ENCODE peak calls at places on chromosomes 3 and 15, in seven cellular contexts. B is GM23248, H is neural progenitor cell, K is MM.1S, E is HCT116, Z is GM23338, A is PC-3. Q is an unnamed sample. For H3K4me1, the result is how much of the 10 kb centered on the place peaks cover.

GRCh38 chr3:171268677-171269076 is 191.5 kb downstream of the TNIK start:
- DNase-seq in B (no peak), H (no peak), K (no peak), E (no peak), Z (no peak), A (no peak), Q (no peak)

GRCh38 chr15:65375871-65376552 is 1.8 kb downstream of the IGDCC3 start:
- DNase-seq in B (no peak), H (peak), K (no peak), E (no peak), Z (no peak), A (no peak), Q (no peak)

GRCh38 chr3:132279030-132279429 is 38.2 kb upstream of the ACP3 start:
- DNase-seq in B (peak), H (no peak), K (no peak), E (no peak), Z (no peak), A (no peak), Q (no peak)

GRCh38 chr3:153442799-153443487 is 280.9 kb downstream of the RAP2B start:
- DNase-seq in B (no peak), H (no peak), K (peak), E (no peak), Z (no peak), A (no peak), Q (no peak)

GRCh38 chr3:102078864-102079808 is 229.8 kb downstream of the NFKBIZ start:
- DNase-seq in B (no peak), H (peak), K (peak), E (no peak), Z (peak), A (peak), Q (no peak)

GRCh38 chr3:23567917-23568316 is 237.8 kb upstream of the UBE2E1 start:
- DNase-seq in B (peak), H (no peak), K (peak), E (peak), Z (no peak), A (peak), Q (no peak)

GRCh38 chr3:178895178-178895789 is 176.3 kb downstream of the ZMAT3 start:
- DNase-seq in B (no peak), H (no peak), K (no peak), E (no peak), Z (no peak), A (no peak), Q (no peak)

GRCh38 chr3:16474304-16474703 is 39.2 kb downstream of the RFTN1 start:
- DNase-seq in B (peak), H (no peak), K (no peak), E (no peak), Z (no peak), A (no peak), Q (no peak)

GRCh38 chr15:92616621-92617179 is 38.9 kb downstream of the FAM174B start:
- DNase-seq in B (no peak), H (no peak), K (no peak), E (no peak), Z (no peak), A (peak), Q (peak)

GRCh38 chr15:70863450-70864218 is 9.7 kb upstream of the LARP6 start:
- DNase-seq in B (peak), H (no peak), K (no peak), E (peak), Z (no peak), A (peak), Q (peak)

GRCh38 chr15:39582286-39582976 is 1.6 kb downstream of the THBS1 start:
- DNase-seq in B (peak), H (no peak), K (no peak), E (no peak), Z (no peak), A (peak), Q (no peak)

GRCh38 chr3:72338942-72339749 is 509.1 kb downstream of the SHQ1 start:
- DNase-seq in B (peak), H (no peak), K (no peak), E (peak), Z (no peak), A (peak), Q (peak)

GRCh38 chr15:71974211-71974610 is 143.7 kb downstream of the MYO9A start:
- DNase-seq in B (no peak), H (no peak), K (no peak), E (no peak), Z (no peak), A (no peak), Q (no peak)

GRCh38 chr15:23035964-23036566 is 3.3 kb downstream of the TUBGCP5 start:
- DNase-seq in B (peak), H (peak), K (peak), E (peak), Z (peak), A (peak), Q (peak)

GRCh38 chr15:52787123-52787503 is 3.0 kb downstream of the ONECUT1 start:
- DNase-seq in B (no peak), H (peak), K (no peak), E (no peak), Z (peak), A (no peak), Q (no peak)

GRCh38 chr15:35054380-35054779 is 30.7 kb downstream of the NANOGP8 start:
- DNase-seq in B (peak), H (no peak), K (no peak), E (no peak), Z (no peak), A (no peak), Q (no peak)

GRCh38 chr3:46578973-46579755 is 13.1 kb upstream of the LRRC2 start:
- DNase-seq in B (no peak), H (no peak), K (no peak), E (no peak), Z (no peak), A (no peak), Q (no peak)

GRCh38 chr15:100873029-100873677 is 6.5 kb upstream of the ALDH1A3 start:
- DNase-seq in B (peak), H (peak), K (peak), E (peak), Z (peak), A (peak), Q (peak)

GRCh38 chr3:185089751-185090150 is 63.1 kb downstream of the C3orf70 start:
- DNase-seq in B (no peak), H (no peak), K (no peak), E (no peak), Z (no peak), A (no peak), Q (no peak)

GRCh38 chr3:41094351-41094750 is 105.0 kb upstream of the CTNNB1 start:
- DNase-seq in B (no peak), H (no peak), K (no peak), E (no peak), Z (no peak), A (no peak), Q (no peak)

GRCh38 chr3:183178833-183179549 is 16.5 kb upstream of the LAMP3 start:
- DNase-seq in B (peak), H (peak), K (no peak), E (no peak), Z (peak), A (peak), Q (peak)

GRCh38 chr3:72036899-72037298 is 252.0 kb upstream of the PROK2 start:
- DNase-seq in B (peak), H (no peak), K (no peak), E (no peak), Z (no peak), A (no peak), Q (peak)

GRCh38 chr15:70096215-70096974 is 1.3 kb downstream of the TLE3 start:
- DNase-seq in B (peak), H (no peak), K (peak), E (no peak), Z (no peak), A (peak), Q (peak)

GRCh38 chr15:62326460-62327011 is 161.5 kb upstream of the C2CD4B start:
- DNase-seq in B (no peak), H (no peak), K (no peak), E (no peak), Z (no peak), A (peak), Q (no peak)

GRCh38 chr3:98680723-98681122 is 82.4 kb upstream of the ST3GAL6 start:
- DNase-seq in B (peak), H (no peak), K (no peak), E (peak), Z (no peak), A (peak), Q (no peak)

GRCh38 chr15:77753238-77753873 is 120.6 kb upstream of the LINGO1 start:
- DNase-seq in B (peak), H (peak), K (peak), E (no peak), Z (peak), A (peak), Q (peak)

GRCh38 chr3:62811119-62811518 is 64.1 kb downstream of the CADPS start:
- DNase-seq in B (peak), H (no peak), K (no peak), E (no peak), Z (no peak), A (no peak), Q (no peak)

DNA sequence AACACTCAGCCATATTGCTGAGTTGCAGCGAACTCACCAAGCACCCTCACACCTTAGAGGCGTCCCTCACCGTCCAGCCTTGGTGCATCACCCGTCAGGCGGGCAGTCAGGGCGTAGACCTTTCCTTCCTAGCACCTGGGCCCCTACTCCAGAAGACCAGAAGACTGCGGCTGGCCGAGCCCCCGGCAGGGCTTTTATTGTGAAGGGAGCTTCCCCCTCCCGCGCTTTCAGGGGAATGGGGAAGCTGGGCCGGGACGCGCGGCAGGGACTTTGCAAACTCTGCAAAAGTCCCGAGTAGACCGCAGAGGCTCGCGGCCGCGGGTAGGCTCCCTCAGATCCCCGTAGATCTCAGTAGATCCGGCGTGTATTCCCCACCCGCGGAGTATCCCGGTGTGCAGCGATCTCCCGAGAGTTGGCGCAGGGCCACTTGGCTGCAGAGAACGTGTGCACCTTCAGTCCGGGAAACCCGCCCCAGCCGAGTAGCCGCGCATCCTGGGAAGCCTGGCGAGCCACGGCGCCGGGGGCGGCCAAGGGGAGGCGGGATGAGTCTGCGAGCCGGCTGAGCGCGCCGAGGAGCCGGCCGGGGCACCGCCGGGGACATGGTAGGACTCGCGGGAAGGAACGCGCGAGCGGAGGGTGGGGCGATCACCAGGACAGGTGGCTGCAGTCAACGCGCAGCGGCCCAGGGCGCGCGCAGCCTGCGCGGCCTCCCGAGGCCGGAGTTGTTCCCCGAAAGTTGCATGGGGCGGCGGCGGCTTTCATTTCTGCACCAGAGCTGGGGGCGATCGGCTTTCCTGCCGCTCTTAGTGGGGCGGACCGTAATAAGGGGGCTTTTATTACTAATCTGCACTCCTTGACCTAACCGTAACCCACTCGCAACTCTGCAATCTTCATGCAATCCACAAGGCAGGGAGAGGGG is at the start of gene GASK1A:
- DNase-seq in B (peak), H (peak), K (peak), E (no peak), Z (peak), A (peak), Q (peak)
- TF ChIP-seq EZH2 in B (peak), H (no peak), K (no peak), E (no peak), Z (peak), A (no peak), Q (peak)

GRCh38 chr15:60575995-60576394 is 97.1 kb upstream of the ICE2 start:
- DNase-seq in B (peak), H (peak), K (no peak), E (no peak), Z (no peak), A (peak), Q (peak)

GRCh38 chr15:60572462-60573214 is 93.7 kb upstream of the ICE2 start:
- DNase-seq in B (no peak), H (no peak), K (no peak), E (no peak), Z (no peak), A (no peak), Q (no peak)

GRCh38 chr15:60576515-60576914 is 97.6 kb upstream of the ICE2 start:
- DNase-seq in B (no peak), H (no peak), K (no peak), E (no peak), Z (no peak), A (no peak), Q (no peak)

GRCh38 chr15:60573936-60574335 is 95.0 kb upstream of the ICE2 start:
- DNase-seq in B (no peak), H (no peak), K (no peak), E (no peak), Z (no peak), A (no peak), Q (no peak)

GRCh38 chr15:60574801-60575631 is 96.1 kb upstream of the ICE2 start:
- DNase-seq in B (no peak), H (no peak), K (no peak), E (no peak), Z (no peak), A (no peak), Q (peak)
- H3K4me1 ChIP-seq in B (under half), H (under half), K (under half), E (under half), Z (under half), A (under half), Q (under half)

GRCh38 chr15:30999729-31000128 is 8.3 kb upstream of the MTMR10 start:
- DNase-seq in B (no peak), H (no peak), K (no peak), E (no peak), Z (no peak), A (no peak), Q (no peak)

GRCh38 chr15:31005660-31006059 is 14.2 kb upstream of the MTMR10 start:
- DNase-seq in B (no peak), H (no peak), K (no peak), E (no peak), Z (no peak), A (no peak), Q (no peak)

GRCh38 chr15:31010036-31010435 is 18.6 kb upstream of the MTMR10 start:
- DNase-seq in B (no peak), H (no peak), K (no peak), E (no peak), Z (no peak), A (no peak), Q (no peak)

GRCh38 chr15:31001702-31002101 is 10.3 kb upstream of the MTMR10 start:
- DNase-seq in B (no peak), H (no peak), K (no peak), E (no peak), Z (no peak), A (no peak), Q (no peak)

GRCh38 chr15:31004220-31004733 is 12.8 kb upstream of the MTMR10 start:
- DNase-seq in B (no peak), H (peak), K (peak), E (no peak), Z (peak), A (no peak), Q (no peak)
- TF ChIP-seq EZH2phosphoT487 in B (no peak), H (no peak), K (no peak), E (no peak), Z (no peak), A (no peak), Q (no peak)

DNA sequence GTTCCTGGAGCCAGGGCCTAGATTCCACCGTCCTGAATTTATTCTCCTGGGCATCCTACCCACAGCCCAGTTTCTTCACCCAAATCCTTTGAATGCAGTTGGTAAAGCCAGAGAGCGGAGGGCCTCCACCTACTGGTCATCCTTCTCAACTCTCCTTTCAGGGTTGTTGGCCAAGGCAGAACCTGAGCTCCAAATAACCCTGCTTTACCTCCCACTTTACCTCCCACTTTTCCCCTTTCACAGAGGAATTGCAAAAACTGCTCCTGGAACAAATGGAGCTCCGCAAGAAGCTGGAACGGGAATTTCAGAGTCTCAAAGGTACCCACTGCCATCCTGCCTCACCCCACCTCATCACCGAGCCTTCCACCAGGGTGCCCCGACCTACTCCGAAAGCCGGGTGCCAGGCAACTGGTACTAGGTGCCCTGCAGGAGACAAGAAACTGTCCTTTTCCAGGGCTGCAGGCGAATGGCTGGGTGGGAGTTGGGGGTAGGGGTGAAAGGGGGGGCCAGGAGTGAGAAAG is 6.8 kb downstream of the SKOR1 start:
- DNase-seq in B (peak), H (peak), K (no peak), E (no peak), Z (peak), A (peak), Q (no peak)
- TF ChIP-seq EZH2 in B (no peak), H (no peak), K (no peak), E (no peak), Z (peak), A (no peak), Q (peak)

DNA sequence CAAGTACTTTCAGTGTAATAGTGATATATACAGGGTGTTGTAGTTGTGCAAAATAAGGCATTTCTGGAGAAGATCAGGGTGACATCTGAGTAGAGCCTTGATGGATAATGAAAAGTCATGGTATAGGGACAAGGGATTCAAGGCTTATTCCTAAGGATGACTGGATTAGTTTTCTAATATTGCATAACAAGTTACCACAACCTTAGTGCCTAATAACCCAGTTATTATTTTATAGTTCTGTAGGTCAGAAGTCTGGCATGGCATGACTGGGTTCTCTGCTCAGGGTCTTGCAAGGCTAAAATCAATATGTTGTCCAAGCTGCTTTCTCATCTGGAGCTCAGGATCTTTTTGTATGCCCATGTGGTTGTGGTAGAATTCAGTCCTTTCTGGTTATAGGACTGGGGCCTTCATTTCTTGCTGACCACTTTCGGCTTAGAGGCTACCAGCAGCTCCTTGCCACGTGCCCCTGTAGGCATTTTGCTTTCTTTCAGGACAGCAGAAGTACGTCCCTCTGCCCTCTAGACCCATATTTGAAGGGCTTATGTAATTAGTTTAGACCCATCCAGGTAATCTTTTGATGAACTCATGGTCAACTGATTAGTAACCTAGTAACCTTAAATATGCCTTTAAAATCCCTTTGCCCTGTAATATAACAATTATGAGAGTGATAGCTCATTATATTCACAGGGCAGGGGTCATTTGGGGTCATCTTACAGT is 73.2 kb upstream of the LRRFIP2 start:
- DNase-seq in B (no peak), H (no peak), K (no peak), E (no peak), Z (no peak), A (no peak), Q (no peak)
- H3K4me1 ChIP-seq in B (under half), H (under half), K (under half), E (under half), Z (under half), A (half or more), Q (under half)